ENCODE peak calls at places on chromosomes 3 and 15, in eight cellular contexts. One of them, this sample, is unnamed.

GRCh38 chr15:89059006-89059405 is 29.2 kb upstream of the ABHD2 start:
- DNase-seq in fibroblast of lung: no peak
- DNase-seq in prostate gland: no peak
- DNase-seq in mammary epithelial cell: no peak
- DNase-seq in GM23248: no peak
- DNase-seq in heart left ventricle: no peak
- DNase-seq in pancreas: no peak
- DNase-seq in CD8-positive, alpha-beta T cell: no peak
- DNase-seq in this sample: no peak

GRCh38 chr3:17782751-17783150 is 40.3 kb upstream of the TBC1D5 start:
- DNase-seq in fibroblast of lung: no peak
- DNase-seq in prostate gland: no peak
- DNase-seq in mammary epithelial cell: no peak
- DNase-seq in GM23248: no peak
- DNase-seq in heart left ventricle: no peak
- DNase-seq in pancreas: no peak
- DNase-seq in CD8-positive, alpha-beta T cell: no peak
- DNase-seq in this sample: no peak

GRCh38 chr3:57659810-57660439 is 33.0 kb downstream of the DENND6A start:
- DNase-seq in fibroblast of lung: no peak
- DNase-seq in prostate gland: no peak
- DNase-seq in mammary epithelial cell: peak; percentile 26
- DNase-seq in GM23248: peak; percentile 34
- DNase-seq in heart left ventricle: no peak
- DNase-seq in pancreas: no peak
- DNase-seq in CD8-positive, alpha-beta T cell: no peak
- DNase-seq in this sample: no peak

GRCh38 chr15:76993114-76993715 is 1.7 kb upstream of the PSTPIP1 start:
- DNase-seq in fibroblast of lung: no peak
- DNase-seq in prostate gland: no peak
- DNase-seq in mammary epithelial cell: no peak
- DNase-seq in GM23248: no peak
- DNase-seq in heart left ventricle: peak; percentile 15
- DNase-seq in pancreas: peak; percentile 44
- DNase-seq in CD8-positive, alpha-beta T cell: no peak
- DNase-seq in this sample: no peak

GRCh38 chr3:105944281-105944680 is 75.5 kb upstream of the CBLB start:
- DNase-seq in fibroblast of lung: peak; percentile 12
- DNase-seq in prostate gland: no peak
- DNase-seq in mammary epithelial cell: peak; percentile 44
- DNase-seq in GM23248: peak; percentile 72
- DNase-seq in heart left ventricle: no peak
- DNase-seq in pancreas: no peak
- DNase-seq in CD8-positive, alpha-beta T cell: no peak
- DNase-seq in this sample: no peak

GRCh38 chr3:46850468-46850780 is 12.8 kb downstream of the MYL3 start:
- DNase-seq in fibroblast of lung: no peak
- DNase-seq in prostate gland: no peak
- DNase-seq in mammary epithelial cell: no peak
- DNase-seq in GM23248: no peak
- DNase-seq in heart left ventricle: no peak
- DNase-seq in pancreas: no peak
- DNase-seq in CD8-positive, alpha-beta T cell: no peak
- DNase-seq in this sample: no peak

GRCh38 chr3:46193436-46193835 is 14.7 kb downstream of the CCR1 start:
- DNase-seq in fibroblast of lung: peak; percentile 17
- DNase-seq in prostate gland: no peak
- DNase-seq in mammary epithelial cell: peak; percentile 73
- DNase-seq in GM23248: peak; percentile 50
- DNase-seq in heart left ventricle: no peak
- DNase-seq in pancreas: no peak
- DNase-seq in CD8-positive, alpha-beta T cell: no peak
- DNase-seq in this sample: no peak

GRCh38 chr3:138412821-138413531 is 21.4 kb upstream of the ESYT3 start:
- DNase-seq in fibroblast of lung: no peak
- DNase-seq in prostate gland: no peak
- DNase-seq in mammary epithelial cell: no peak
- DNase-seq in GM23248: peak; percentile 88
- DNase-seq in heart left ventricle: no peak
- DNase-seq in pancreas: no peak
- DNase-seq in CD8-positive, alpha-beta T cell: no peak
- DNase-seq in this sample: no peak

GRCh38 chr15:29050870-29051269 is 165.1 kb downstream of the APBA2 start:
- DNase-seq in fibroblast of lung: peak; percentile 20
- DNase-seq in prostate gland: no peak
- DNase-seq in mammary epithelial cell: no peak
- DNase-seq in GM23248: peak; percentile 4
- DNase-seq in heart left ventricle: no peak
- DNase-seq in pancreas: no peak
- DNase-seq in CD8-positive, alpha-beta T cell: no peak
- DNase-seq in this sample: no peak

GRCh38 chr15:66369773-66370651 is 13.5 kb upstream of the TIPIN start:
- DNase-seq in fibroblast of lung: peak; percentile 12
- DNase-seq in prostate gland: no peak
- DNase-seq in mammary epithelial cell: no peak
- DNase-seq in GM23248: peak; percentile 2
- DNase-seq in heart left ventricle: no peak
- DNase-seq in pancreas: no peak
- DNase-seq in CD8-positive, alpha-beta T cell: no peak
- DNase-seq in this sample: no peak

GRCh38 chr3:64272271-64272670 is 47.0 kb upstream of the PRICKLE2 start:
- DNase-seq in fibroblast of lung: no peak
- DNase-seq in prostate gland: no peak
- DNase-seq in mammary epithelial cell: no peak
- DNase-seq in GM23248: no peak
- DNase-seq in heart left ventricle: no peak
- DNase-seq in pancreas: no peak
- DNase-seq in CD8-positive, alpha-beta T cell: no peak
- DNase-seq in this sample: no peak

GRCh38 chr3:72288955-72289707 is 504.2 kb upstream of the PROK2 start:
- DNase-seq in fibroblast of lung: peak; percentile 71
- DNase-seq in prostate gland: peak; percentile 56
- DNase-seq in mammary epithelial cell: peak; percentile 37
- DNase-seq in GM23248: peak; percentile 67
- DNase-seq in heart left ventricle: no peak
- DNase-seq in pancreas: no peak
- DNase-seq in CD8-positive, alpha-beta T cell: peak; percentile 14
- DNase-seq in this sample: peak; percentile 25

GRCh38 chr3:123312331-123313265 is 110.9 kb downstream of the SEC22A start:
- DNase-seq in fibroblast of lung: no peak
- DNase-seq in prostate gland: no peak
- DNase-seq in mammary epithelial cell: no peak
- DNase-seq in GM23248: no peak
- DNase-seq in heart left ventricle: no peak
- DNase-seq in pancreas: peak; percentile 21
- DNase-seq in CD8-positive, alpha-beta T cell: no peak
- DNase-seq in this sample: no peak

GRCh38 chr3:194283218-194284006 is 67.7 kb downstream of the CPN2 start:
- DNase-seq in fibroblast of lung: peak; percentile 29
- DNase-seq in prostate gland: no peak
- DNase-seq in mammary epithelial cell: no peak
- DNase-seq in GM23248: peak; percentile 67
- DNase-seq in heart left ventricle: no peak
- DNase-seq in pancreas: no peak
- DNase-seq in CD8-positive, alpha-beta T cell: no peak
- DNase-seq in this sample: no peak

GRCh38 chr15:84731774-84732173 is 15.8 kb upstream of the SEC11A start:
- DNase-seq in fibroblast of lung: peak; percentile 86
- DNase-seq in prostate gland: no peak
- DNase-seq in mammary epithelial cell: no peak
- DNase-seq in GM23248: peak; percentile 75
- DNase-seq in heart left ventricle: no peak
- DNase-seq in pancreas: no peak
- DNase-seq in CD8-positive, alpha-beta T cell: no peak
- DNase-seq in this sample: no peak

GRCh38 chr15:63856711-63857458 is 23.1 kb upstream of the HERC1 start:
- DNase-seq in fibroblast of lung: no peak
- DNase-seq in prostate gland: no peak
- DNase-seq in mammary epithelial cell: peak; percentile 68
- DNase-seq in GM23248: peak; percentile 73
- DNase-seq in heart left ventricle: no peak
- DNase-seq in pancreas: no peak
- DNase-seq in CD8-positive, alpha-beta T cell: no peak
- DNase-seq in this sample: no peak

GRCh38 chr15:90497374-90497773 is 32.3 kb upstream of the CRTC3 start:
- DNase-seq in fibroblast of lung: no peak
- DNase-seq in prostate gland: no peak
- DNase-seq in mammary epithelial cell: no peak
- DNase-seq in GM23248: no peak
- DNase-seq in heart left ventricle: no peak
- DNase-seq in pancreas: no peak
- DNase-seq in CD8-positive, alpha-beta T cell: no peak
- DNase-seq in this sample: no peak

GRCh38 chr15:90496791-90497190 is 32.9 kb upstream of the CRTC3 start:
- DNase-seq in fibroblast of lung: no peak
- DNase-seq in prostate gland: no peak
- DNase-seq in mammary epithelial cell: no peak
- DNase-seq in GM23248: peak; percentile 11
- DNase-seq in heart left ventricle: no peak
- DNase-seq in pancreas: no peak
- DNase-seq in CD8-positive, alpha-beta T cell: no peak
- DNase-seq in this sample: no peak

GRCh38 chr15:90495067-90495466 is 34.7 kb upstream of the CRTC3 start:
- DNase-seq in fibroblast of lung: no peak
- DNase-seq in prostate gland: no peak
- DNase-seq in mammary epithelial cell: no peak
- DNase-seq in GM23248: peak; percentile 26
- DNase-seq in heart left ventricle: no peak
- DNase-seq in pancreas: no peak
- DNase-seq in CD8-positive, alpha-beta T cell: no peak
- DNase-seq in this sample: no peak

GRCh38 chr15:90489944-90490343 is 39.8 kb upstream of the CRTC3 start:
- DNase-seq in fibroblast of lung: peak; percentile 17
- DNase-seq in prostate gland: peak; percentile 15
- DNase-seq in mammary epithelial cell: no peak
- DNase-seq in GM23248: no peak
- DNase-seq in heart left ventricle: no peak
- DNase-seq in pancreas: no peak
- DNase-seq in CD8-positive, alpha-beta T cell: no peak
- DNase-seq in this sample: no peak

DNA sequence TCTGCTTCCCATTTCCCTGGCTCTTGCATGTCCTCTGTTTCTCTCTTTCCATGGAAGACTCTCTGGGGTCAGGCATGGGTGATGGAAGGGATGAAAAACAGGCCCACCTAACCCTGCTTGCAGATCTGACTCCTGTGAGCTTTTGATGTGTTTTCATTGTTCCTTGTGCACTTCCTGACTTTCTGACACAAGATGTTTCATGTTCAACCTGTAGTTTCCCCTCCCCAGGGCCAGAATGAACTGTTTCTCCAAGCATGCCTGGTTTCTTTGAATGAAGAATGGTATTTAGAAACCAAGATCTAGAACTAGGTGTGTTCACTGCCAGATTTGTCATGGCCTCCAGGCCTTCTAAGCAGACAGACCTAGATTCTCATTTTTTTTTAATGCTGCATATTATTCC is 36.1 kb upstream of the CRTC3 start:
- DNase-seq in fibroblast of lung: no peak
- DNase-seq in prostate gland: no peak
- DNase-seq in mammary epithelial cell: no peak
- DNase-seq in GM23248: no peak
- DNase-seq in heart left ventricle: no peak
- DNase-seq in pancreas: no peak
- DNase-seq in CD8-positive, alpha-beta T cell: no peak
- DNase-seq in this sample: no peak
- H3K4me1 ChIP-seq in fibroblast of lung: no peaks in the 10 kb centered on the region
- H3K4me1 ChIP-seq in prostate gland: peaks cover 6% of the 10 kb centered on the region
- H3K4me1 ChIP-seq in mammary epithelial cell: peaks cover 11% of the 10 kb centered on the region
- H3K4me1 ChIP-seq in GM23248: no peaks in the 10 kb centered on the region
- H3K4me1 ChIP-seq in heart left ventricle: peaks cover 14% of the 10 kb centered on the region
- H3K4me1 ChIP-seq in pancreas: no peaks in the 10 kb centered on the region
- H3K4me1 ChIP-seq in CD8-positive, alpha-beta T cell: peaks cover 16% of the 10 kb centered on the region
- H3K4me1 ChIP-seq in this sample: peaks cover 15% of the 10 kb centered on the region

GRCh38 chr3:93906245-93906644 is 67.5 kb downstream of the PROS1 start:
- DNase-seq in fibroblast of lung: no peak
- DNase-seq in prostate gland: no peak
- DNase-seq in mammary epithelial cell: no peak
- DNase-seq in GM23248: no peak
- DNase-seq in heart left ventricle: peak; percentile 40
- DNase-seq in pancreas: no peak
- DNase-seq in CD8-positive, alpha-beta T cell: no peak
- DNase-seq in this sample: peak; percentile 33
- H3K4me3 ChIP-seq in fibroblast of lung: no peak overlapping the region
- H3K4me3 ChIP-seq in prostate gland: no peak overlapping the region
- H3K4me3 ChIP-seq in mammary epithelial cell: no peak overlapping the region
- H3K4me3 ChIP-seq in GM23248: no peak overlapping the region
- H3K4me3 ChIP-seq in heart left ventricle: no peak overlapping the region
- H3K4me3 ChIP-seq in pancreas: no peak overlapping the region
- H3K4me3 ChIP-seq in CD8-positive, alpha-beta T cell: no peak overlapping the region
- H3K4me3 ChIP-seq in this sample: no peak overlapping the region

GRCh38 chr3:33067484-33067883 is 29.5 kb downstream of the GLB1 start:
- DNase-seq in fibroblast of lung: peak; percentile 76
- DNase-seq in prostate gland: no peak
- DNase-seq in mammary epithelial cell: no peak
- DNase-seq in GM23248: peak; percentile 15
- DNase-seq in heart left ventricle: no peak
- DNase-seq in pancreas: no peak
- DNase-seq in CD8-positive, alpha-beta T cell: no peak
- DNase-seq in this sample: no peak
- H3K4me1 ChIP-seq in fibroblast of lung: no peaks in the 10 kb centered on the region
- H3K4me1 ChIP-seq in prostate gland: no peaks in the 10 kb centered on the region
- H3K4me1 ChIP-seq in mammary epithelial cell: no peaks in the 10 kb centered on the region
- H3K4me1 ChIP-seq in GM23248: peaks cover under 1% of the 10 kb centered on the region
- H3K4me1 ChIP-seq in heart left ventricle: no peaks in the 10 kb centered on the region
- H3K4me1 ChIP-seq in pancreas: no peaks in the 10 kb centered on the region
- H3K4me1 ChIP-seq in CD8-positive, alpha-beta T cell: peaks cover 15% of the 10 kb centered on the region
- H3K4me1 ChIP-seq in this sample: no peaks in the 10 kb centered on the region

DNA sequence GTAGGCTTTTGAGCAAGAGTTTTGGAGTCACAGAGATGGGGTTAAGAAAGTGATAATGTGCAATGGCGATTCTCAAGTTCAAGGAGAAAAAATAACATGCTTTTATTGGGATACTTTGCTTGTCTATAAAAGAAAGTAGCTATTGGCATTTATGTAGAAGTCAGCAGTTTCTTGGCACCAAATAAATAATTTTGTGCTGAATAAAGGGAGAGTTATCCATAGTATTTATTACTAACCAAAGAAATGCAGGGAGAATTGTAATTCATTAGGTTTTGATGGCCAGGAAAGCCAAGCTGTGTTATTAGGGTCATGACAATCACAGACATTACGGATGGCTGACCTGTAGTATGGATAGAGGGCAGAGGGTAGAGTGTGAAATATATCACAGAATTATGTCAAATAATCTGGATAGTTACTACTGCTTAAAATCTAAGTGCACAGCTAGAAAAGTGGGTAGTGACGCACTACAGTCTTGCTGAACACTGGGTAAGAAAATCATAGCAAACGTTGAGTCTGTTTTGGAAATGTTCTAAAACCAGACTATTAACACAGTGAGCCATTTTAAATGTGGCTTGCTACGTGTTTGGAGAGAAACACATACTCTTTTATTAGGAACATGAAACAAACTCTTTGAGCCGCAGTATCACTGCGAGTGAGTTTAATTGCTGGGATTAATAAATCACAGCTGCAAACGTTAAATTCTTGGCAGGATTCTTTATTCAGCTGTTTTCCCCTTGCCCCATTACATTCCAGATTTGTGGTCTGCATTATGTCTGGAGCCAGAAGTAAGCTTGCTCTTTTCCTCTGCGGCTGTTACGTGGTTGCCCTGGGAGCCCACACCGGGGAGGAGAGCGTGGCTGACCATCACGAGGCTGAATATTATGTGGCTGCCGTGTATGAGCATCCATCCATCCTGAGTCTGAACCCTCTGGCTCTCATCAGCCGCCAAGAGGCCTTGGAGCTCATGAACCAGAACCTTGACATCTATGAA is 33.4 kb downstream of the BTD start:
- DNase-seq in fibroblast of lung: peak; percentile 80
- DNase-seq in prostate gland: no peak
- DNase-seq in mammary epithelial cell: no peak
- DNase-seq in GM23248: peak; percentile 72
- DNase-seq in heart left ventricle: no peak
- DNase-seq in pancreas: no peak
- DNase-seq in CD8-positive, alpha-beta T cell: no peak
- DNase-seq in this sample: no peak
- H3K4me3 ChIP-seq in fibroblast of lung: no peak overlapping the region
- H3K4me3 ChIP-seq in prostate gland: no peak overlapping the region
- H3K4me3 ChIP-seq in mammary epithelial cell: no peak overlapping the region
- H3K4me3 ChIP-seq in GM23248: peak overlapping the region; percentile 62
- H3K4me3 ChIP-seq in heart left ventricle: no peak overlapping the region
- H3K4me3 ChIP-seq in pancreas: no peak overlapping the region
- H3K4me3 ChIP-seq in CD8-positive, alpha-beta T cell: no peak overlapping the region
- H3K4me3 ChIP-seq in this sample: no peak overlapping the region